ENCODE peak calls at places on chromosomes 1 and 21, in four cellular contexts. C is T-cell; A is activated CD8-positive, alpha-beta memory T cell treated with anti-CD3 and anti-CD28 coated beads, Interleukin-2, amount 10 ng/mL, durations not matched to agents 7 days and 5 days; U is activated CD4-positive, alpha-beta T cell treated with anti-CD3 and anti-CD28 coated beads for 36 hours. V is an unnamed sample.

GRCh38 chr1:236890152-236891056 is 95.3 kb downstream of the MTR start:
- ATAC-seq in C (no peak), A (no peak), U (no peak), V (no peak)

GRCh38 chr1:114080511-114081144 is 73.0 kb downstream of the SYT6 start:
- ATAC-seq in C (no peak), A (no peak), U (no peak), V (no peak)

GRCh38 chr1:113101588-113101987 is 28.6 kb downstream of the LRIG2 start:
- ATAC-seq in C (no peak), A (no peak), U (no peak), V (no peak)

GRCh38 chr21:46221664-46222435 is 6.7 kb downstream of the LSS start:
- ATAC-seq in C (no peak), A (no peak), U (no peak), V (no peak)

GRCh38 chr1:25727819-25728286 is 72.1 kb upstream of the SELENON start:
- ATAC-seq in C (peak; percentile 18), A (no peak), U (peak; percentile 3), V (no peak)

GRCh38 chr1:47690341-47691244 is 252.7 kb downstream of the FOXD2 start:
- ATAC-seq in C (no peak), A (no peak), U (no peak), V (no peak)

GRCh38 chr1:17587693-17588047 is 48.2 kb downstream of the ARHGEF10L start:
- ATAC-seq in C (no peak), A (no peak), U (no peak), V (no peak)

GRCh38 chr1:223504741-223505140 is 111.5 kb downstream of the CCDC185 start:
- ATAC-seq in C (no peak), A (no peak), U (no peak), V (no peak)

GRCh38 chr1:52532732-52533327 is 20.1 kb downstream of the TUT4 start:
- ATAC-seq in C (no peak), A (no peak), U (no peak), V (no peak)

GRCh38 chr21:33670076-33670475 is 27.8 kb downstream of the ITSN1 start:
- ATAC-seq in C (no peak), A (no peak), U (no peak), V (peak; percentile 42)

V was measured in activated T-helper 17 cell treated with anti-CD3 and anti-CD28 coated beads, Interleukin-2, amount 50 U/mL, for 72 hours.